ENCODE peak calls at places on chromosome 11, in five cellular contexts. One of them, this sample, is unnamed.

GRCh38 chr11:1295591-1295990 is 13.8 kb downstream of the TOLLIP start:
- DNase-seq in esophagus squamous epithelium: no peak
- DNase-seq in cardiac fibroblast: no peak
- DNase-seq in heart right ventricle: no peak
- DNase-seq in IMR-90: no peak
- DNase-seq in this sample: no peak

GRCh38 chr11:48106166-48106565 is 110.4 kb upstream of the OR4B1 start:
- DNase-seq in IMR-90: no peak
- DNase-seq in cardiac fibroblast: no peak
- DNase-seq in esophagus squamous epithelium: no peak
- DNase-seq in heart right ventricle: no peak
- DNase-seq in this sample: peak

GRCh38 chr11:77092382-77092781 is 10.3 kb upstream of the OMP start:
- DNase-seq in esophagus squamous epithelium: no peak
- DNase-seq in IMR-90: no peak
- DNase-seq in heart right ventricle: no peak
- DNase-seq in cardiac fibroblast: no peak
- DNase-seq in this sample: no peak

GRCh38 chr11:9600651-9601040 is 27.2 kb downstream of the WEE1 start:
- DNase-seq in IMR-90: peak
- DNase-seq in heart right ventricle: no peak
- DNase-seq in esophagus squamous epithelium: no peak
- DNase-seq in cardiac fibroblast: no peak
- DNase-seq in this sample: peak

GRCh38 chr11:41282436-41282835 is 177.0 kb downstream of the LRRC4C start:
- DNase-seq in esophagus squamous epithelium: no peak
- DNase-seq in heart right ventricle: no peak
- DNase-seq in cardiac fibroblast: no peak
- DNase-seq in IMR-90: no peak
- DNase-seq in this sample: no peak

GRCh38 chr11:19076744-19077589 is 16.4 kb upstream of the MRGPRX2 start:
- DNase-seq in esophagus squamous epithelium: no peak
- DNase-seq in cardiac fibroblast: peak
- DNase-seq in heart right ventricle: peak
- DNase-seq in IMR-90: peak
- DNase-seq in this sample: no peak

GRCh38 chr11:113193894-113194293 is 120.5 kb upstream of the TTC12 start:
- DNase-seq in cardiac fibroblast: peak
- DNase-seq in heart right ventricle: peak
- DNase-seq in esophagus squamous epithelium: no peak
- DNase-seq in IMR-90: no peak
- DNase-seq in this sample: no peak

GRCh38 chr11:121533556-121534050 is 80.8 kb upstream of the SORL1-AS1 start:
- DNase-seq in IMR-90: no peak
- DNase-seq in esophagus squamous epithelium: no peak
- DNase-seq in heart right ventricle: no peak
- DNase-seq in cardiac fibroblast: no peak
- DNase-seq in this sample: no peak

GRCh38 chr11:26229270-26229669 is 102.7 kb upstream of the ANO3 start:
- DNase-seq in heart right ventricle: no peak
- DNase-seq in cardiac fibroblast: peak
- DNase-seq in esophagus squamous epithelium: no peak
- DNase-seq in IMR-90: peak
- DNase-seq in this sample: no peak

GRCh38 chr11:125955856-125956255 is 10.0 kb downstream of the VSIG10L2 start:
- DNase-seq in cardiac fibroblast: no peak
- DNase-seq in heart right ventricle: no peak
- DNase-seq in esophagus squamous epithelium: no peak
- DNase-seq in IMR-90: no peak
- DNase-seq in this sample: no peak

GRCh38 chr11:101363706-101364275 is 220.0 kb downstream of the TRPC6 start:
- DNase-seq in IMR-90: no peak
- DNase-seq in heart right ventricle: no peak
- DNase-seq in esophagus squamous epithelium: no peak
- DNase-seq in cardiac fibroblast: no peak
- DNase-seq in this sample: no peak

GRCh38 chr11:9609002-9609759 is 35.7 kb downstream of the WEE1 start:
- DNase-seq in heart right ventricle: no peak
- DNase-seq in cardiac fibroblast: no peak
- DNase-seq in IMR-90: no peak
- DNase-seq in esophagus squamous epithelium: no peak
- DNase-seq in this sample: no peak

GRCh38 chr11:118648291-118648690 is 31.2 kb downstream of the TREH start:
- DNase-seq in esophagus squamous epithelium: no peak
- DNase-seq in cardiac fibroblast: no peak
- DNase-seq in heart right ventricle: no peak
- DNase-seq in IMR-90: no peak
- DNase-seq in this sample: no peak

GRCh38 chr11:12287374-12288211 is 89.8 kb upstream of the PARVA start:
- DNase-seq in heart right ventricle: peak
- DNase-seq in IMR-90: peak
- DNase-seq in esophagus squamous epithelium: no peak
- DNase-seq in cardiac fibroblast: peak
- DNase-seq in this sample: no peak
- TF ChIP-seq CTCF in heart right ventricle: no peak
- TF ChIP-seq CTCF in IMR-90: peak
- TF ChIP-seq CTCF in esophagus squamous epithelium: no peak
- TF ChIP-seq CTCF in cardiac fibroblast: peak
- TF ChIP-seq CTCF in this sample: peak

DNA sequence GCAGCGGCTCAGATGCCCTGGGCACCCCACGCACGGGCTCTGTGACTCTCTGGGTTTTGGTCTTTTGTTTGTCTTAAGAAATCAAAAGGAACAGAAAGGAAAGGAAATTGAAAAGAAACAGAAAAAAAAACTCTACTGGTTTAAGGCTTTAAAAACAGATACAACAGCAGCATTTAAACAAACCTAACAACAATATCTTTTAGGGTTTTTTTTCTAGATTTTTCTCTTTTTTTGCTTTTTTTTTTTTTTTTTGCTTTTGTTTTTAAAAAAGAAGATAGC is 17.2 kb downstream of the SLC22A12 start:
- DNase-seq in esophagus squamous epithelium: no peak
- DNase-seq in cardiac fibroblast: no peak
- DNase-seq in IMR-90: no peak
- DNase-seq in heart right ventricle: no peak
- DNase-seq in this sample: no peak
- H3K4me3 ChIP-seq in esophagus squamous epithelium: peak
- H3K4me3 ChIP-seq in cardiac fibroblast: no peak
- H3K4me3 ChIP-seq in IMR-90: no peak
- H3K4me3 ChIP-seq in heart right ventricle: peak
- H3K4me3 ChIP-seq in this sample: no peak

DNA sequence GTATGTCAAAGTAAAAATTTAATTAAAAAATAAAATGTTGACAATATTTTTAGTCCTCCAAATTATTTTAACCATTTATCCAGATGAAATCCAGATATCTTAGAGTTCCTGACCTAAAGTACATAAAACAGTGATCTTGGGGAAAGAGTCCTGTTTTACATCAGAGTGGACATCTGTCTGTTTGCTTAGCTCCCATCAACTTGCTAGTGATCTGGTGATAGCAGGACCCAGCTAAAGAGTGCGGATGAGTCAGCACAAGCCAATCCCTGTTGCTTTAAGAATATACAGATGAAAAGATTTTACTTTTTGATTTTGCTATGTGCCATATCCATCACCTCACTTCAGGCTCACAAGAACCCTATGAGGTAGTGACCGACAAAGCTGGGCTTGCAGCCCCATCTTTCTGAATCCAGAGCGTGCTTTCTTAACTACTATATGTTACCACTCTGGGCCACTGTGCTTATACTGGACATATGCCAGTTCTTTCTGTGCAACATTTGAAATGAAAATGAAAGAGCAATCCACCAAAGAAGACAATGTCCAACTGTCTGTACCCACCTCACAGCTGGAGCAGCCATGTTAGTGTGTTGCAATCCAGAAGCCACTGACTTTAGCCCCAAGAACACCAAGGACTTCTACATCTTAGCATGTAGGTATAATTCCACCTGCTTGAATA is 167.6 kb upstream of the SESN3 start:
- DNase-seq in heart right ventricle: no peak
- DNase-seq in IMR-90: no peak
- DNase-seq in esophagus squamous epithelium: no peak
- DNase-seq in cardiac fibroblast: peak
- DNase-seq in this sample: no peak
- TF ChIP-seq CTCF in heart right ventricle: no peak
- TF ChIP-seq CTCF in IMR-90: no peak
- TF ChIP-seq CTCF in esophagus squamous epithelium: no peak
- TF ChIP-seq CTCF in cardiac fibroblast: no peak
- TF ChIP-seq CTCF in this sample: no peak

DNA sequence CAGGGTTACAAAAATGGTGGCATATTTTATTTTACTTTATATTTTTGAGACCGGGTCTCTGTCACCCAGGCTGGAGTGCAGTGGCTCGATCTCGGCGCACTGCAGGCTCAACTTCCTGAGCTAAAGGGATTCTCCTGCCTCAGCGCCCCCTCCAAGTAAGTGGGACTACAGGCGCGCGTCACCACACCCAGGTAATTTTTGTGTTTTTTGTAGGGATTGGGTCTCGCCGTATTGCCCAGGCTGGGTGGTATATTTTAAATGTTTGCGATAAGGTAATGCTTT is 652 bp upstream of the FOSL1 start:
- DNase-seq in IMR-90: no peak
- DNase-seq in cardiac fibroblast: no peak
- DNase-seq in esophagus squamous epithelium: no peak
- DNase-seq in heart right ventricle: no peak
- DNase-seq in this sample: no peak
- H3K4me3 ChIP-seq in IMR-90: no peak
- H3K4me3 ChIP-seq in cardiac fibroblast: no peak
- H3K4me3 ChIP-seq in esophagus squamous epithelium: peak
- H3K4me3 ChIP-seq in heart right ventricle: peak
- H3K4me3 ChIP-seq in this sample: no peak

GRCh38 chr11:119993732-119994131 is 144.2 kb downstream of the TRIM29 start:
- DNase-seq in cardiac fibroblast: no peak
- DNase-seq in IMR-90: no peak
- DNase-seq in heart right ventricle: no peak
- DNase-seq in esophagus squamous epithelium: no peak
- DNase-seq in this sample: no peak
- TF ChIP-seq CTCF in cardiac fibroblast: no peak
- TF ChIP-seq CTCF in IMR-90: no peak
- TF ChIP-seq CTCF in heart right ventricle: no peak
- TF ChIP-seq CTCF in esophagus squamous epithelium: no peak
- TF ChIP-seq CTCF in this sample: no peak

DNA sequence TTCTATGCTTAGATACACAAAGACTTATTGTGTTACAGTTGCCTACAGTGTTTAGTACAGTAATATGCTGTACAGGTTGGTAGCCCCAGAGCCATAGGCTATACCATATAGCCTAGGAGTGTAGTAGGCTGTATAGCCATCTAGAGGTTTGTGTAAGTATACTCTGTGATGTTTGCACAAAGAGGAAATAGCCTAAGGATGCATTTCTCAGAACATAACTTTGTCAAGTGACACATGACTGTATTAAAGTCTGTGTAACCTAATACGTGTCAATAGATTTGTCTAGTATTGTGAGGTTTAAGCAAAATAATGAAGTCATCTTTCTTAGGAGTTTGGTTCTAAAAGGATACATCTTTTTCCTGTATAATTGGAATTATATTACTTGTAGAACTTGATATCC is 5.5 kb downstream of the ZC3H12C start:
- DNase-seq in heart right ventricle: no peak
- DNase-seq in esophagus squamous epithelium: no peak
- DNase-seq in IMR-90: peak
- DNase-seq in cardiac fibroblast: no peak
- DNase-seq in this sample: no peak
- H3K4me3 ChIP-seq in heart right ventricle: no peak
- H3K4me3 ChIP-seq in esophagus squamous epithelium: no peak
- H3K4me3 ChIP-seq in IMR-90: no peak
- H3K4me3 ChIP-seq in cardiac fibroblast: no peak
- H3K4me3 ChIP-seq in this sample: no peak

DNA sequence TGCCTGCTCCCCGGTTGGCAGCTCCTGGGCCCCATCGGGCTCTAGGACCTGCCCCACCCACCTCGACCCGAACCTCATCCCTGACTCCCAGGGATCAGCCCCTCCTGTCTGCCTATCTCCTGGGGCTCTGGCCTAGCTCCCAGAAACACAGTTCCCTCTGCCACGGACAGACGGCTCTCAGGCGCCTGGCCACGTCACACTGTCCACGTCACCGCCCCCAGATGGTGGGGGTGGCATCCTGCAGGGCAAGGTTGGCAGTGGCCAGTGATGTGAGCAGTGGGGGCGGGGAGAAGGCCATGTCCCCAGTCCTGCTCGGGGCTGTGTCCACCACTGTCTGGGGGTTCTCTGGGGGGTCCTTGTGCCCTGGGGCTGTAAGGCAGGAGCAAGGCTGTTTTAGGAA is 29.2 kb downstream of the SYT7 start:
- DNase-seq in cardiac fibroblast: peak
- DNase-seq in heart right ventricle: peak
- DNase-seq in esophagus squamous epithelium: no peak
- DNase-seq in IMR-90: peak
- DNase-seq in this sample: no peak
- TF ChIP-seq CTCF in cardiac fibroblast: no peak
- TF ChIP-seq CTCF in heart right ventricle: no peak
- TF ChIP-seq CTCF in esophagus squamous epithelium: no peak
- TF ChIP-seq CTCF in IMR-90: no peak
- TF ChIP-seq CTCF in this sample: no peak

DNA sequence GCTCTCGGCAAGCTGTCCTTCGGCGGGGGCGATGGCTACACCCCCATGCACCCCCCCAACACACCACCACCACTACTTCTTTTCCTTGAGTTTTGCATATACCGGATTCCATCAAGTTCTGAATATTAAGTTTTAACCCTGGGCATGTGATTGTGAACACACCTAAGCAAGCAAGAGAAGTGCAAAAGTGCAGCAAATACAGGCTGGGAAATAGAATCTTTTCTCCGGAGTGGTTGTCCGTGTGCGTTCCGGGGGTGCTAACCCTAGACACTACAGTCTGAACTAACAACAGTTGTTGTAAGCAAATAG is 568 bp downstream of the PRSS23 start:
- DNase-seq in esophagus squamous epithelium: no peak
- DNase-seq in cardiac fibroblast: no peak
- DNase-seq in IMR-90: no peak
- DNase-seq in heart right ventricle: no peak
- DNase-seq in this sample: no peak
- H3K4me3 ChIP-seq in esophagus squamous epithelium: peak
- H3K4me3 ChIP-seq in cardiac fibroblast: peak
- H3K4me3 ChIP-seq in IMR-90: peak
- H3K4me3 ChIP-seq in heart right ventricle: peak
- H3K4me3 ChIP-seq in this sample: no peak

This sample was measured in GM12864.